ENCODE peak calls at places on chromosomes 11 and 22, in seven cellular contexts. N, E, Q, K, I, V and L are unnamed samples.

GRCh38 chr22:29073618-29074275 is 912 bp downstream of the KREMEN1 start:
- DNase-seq in N (no peak), E (peak; percentile 88), Q (peak; percentile 51), K (no peak), I (no peak), V (no peak), L (peak; percentile 57)

GRCh38 chr11:111439905-111440304 is 60.8 kb upstream of the POU2AF1 start:
- DNase-seq in N (no peak), E (no peak), Q (no peak), K (no peak), I (no peak), V (no peak), L (no peak)

GRCh38 chr11:102144357-102145342 is 34.4 kb downstream of the YAP1 start:
- DNase-seq in N (no peak), E (no peak), Q (peak; percentile 33), K (peak; percentile 7), I (peak; percentile 83), V (peak; percentile 28), L (peak; percentile 34)

GRCh38 chr11:1888811-1889526 is 2.7 kb downstream of the PRR33 start:
- DNase-seq in N (no peak), E (peak; percentile 86), Q (peak; percentile 31), K (no peak), I (no peak), V (no peak), L (no peak)

GRCh38 chr22:39238966-39239510 is 5.7 kb downstream of the PDGFB start:
- DNase-seq in N (no peak), E (no peak), Q (no peak), K (no peak), I (no peak), V (no peak), L (no peak)

GRCh38 chr11:66388746-66389386 is 17.3 kb upstream of the SLC29A2 start:
- DNase-seq in N (no peak), E (no peak), Q (peak; percentile 88), K (peak; percentile 71), I (peak; percentile 77), V (peak; percentile 9), L (peak; percentile 89)

GRCh38 chr22:38518620-38519019 is 12.5 kb upstream of the DDX17 start:
- DNase-seq in N (no peak), E (no peak), Q (no peak), K (no peak), I (no peak), V (no peak), L (no peak)

GRCh38 chr11:133081020-133081419 is 451.3 kb downstream of the OPCML start:
- DNase-seq in N (no peak), E (no peak), Q (no peak), K (no peak), I (no peak), V (no peak), L (no peak)

GRCh38 chr22:45763236-45763624 is 91.6 kb downstream of the ATXN10 start:
- DNase-seq in N (no peak), E (no peak), Q (no peak), K (no peak), I (no peak), V (no peak), L (no peak)

GRCh38 chr11:2521681-2522630 is 77.1 kb downstream of the KCNQ1 start:
- DNase-seq in N (no peak), E (peak; percentile 65), Q (no peak), K (no peak), I (no peak), V (no peak), L (no peak)